ENCODE peak calls at places on chromosomes 11 and 22, in five cellular contexts. One of them, this sample, is unnamed.

GRCh38 chr11:12137938-12138731 is 27.7 kb downstream of the MICAL2 start:
- DNase-seq in PC-3: no peak
- DNase-seq in B cell: no peak
- DNase-seq in AG04450: peak
- DNase-seq in Peyer's patch: peak
- DNase-seq in this sample: no peak

GRCh38 chr11:13776134-13776815 is 107.8 kb downstream of the FAR1 start:
- DNase-seq in PC-3: peak
- DNase-seq in B cell: peak
- DNase-seq in AG04450: no peak
- DNase-seq in Peyer's patch: no peak
- DNase-seq in this sample: no peak

GRCh38 chr22:46596819-46597218 is 23.4 kb upstream of the GRAMD4 start:
- DNase-seq in PC-3: peak
- DNase-seq in B cell: no peak
- DNase-seq in AG04450: no peak
- DNase-seq in Peyer's patch: peak
- DNase-seq in this sample: no peak

GRCh38 chr11:32172771-32173170 is 81.9 kb downstream of the RCN1 start:
- DNase-seq in PC-3: no peak
- DNase-seq in B cell: no peak
- DNase-seq in AG04450: no peak
- DNase-seq in Peyer's patch: no peak
- DNase-seq in this sample: no peak

GRCh38 chr11:66787934-66788758 is 55.1 kb upstream of the RCE1 start:
- DNase-seq in PC-3: peak
- DNase-seq in B cell: no peak
- DNase-seq in AG04450: no peak
- DNase-seq in Peyer's patch: no peak
- DNase-seq in this sample: no peak

GRCh38 chr22:33496112-33496511 is 424.2 kb downstream of the LARGE1 start:
- DNase-seq in PC-3: no peak
- DNase-seq in B cell: no peak
- DNase-seq in AG04450: no peak
- DNase-seq in Peyer's patch: peak
- DNase-seq in this sample: no peak

GRCh38 chr22:40462195-40462988 is 92.0 kb downstream of the SGSM3 start:
- DNase-seq in PC-3: no peak
- DNase-seq in B cell: no peak
- DNase-seq in AG04450: no peak
- DNase-seq in Peyer's patch: peak
- DNase-seq in this sample: peak

GRCh38 chr11:133403900-133404299 is 128.4 kb downstream of the OPCML start:
- DNase-seq in PC-3: no peak
- DNase-seq in B cell: no peak
- DNase-seq in AG04450: no peak
- DNase-seq in Peyer's patch: peak
- DNase-seq in this sample: no peak

GRCh38 chr22:44710474-44711235 is 8.7 kb downstream of the PRR5 start:
- DNase-seq in PC-3: no peak
- DNase-seq in B cell: peak
- DNase-seq in AG04450: no peak
- DNase-seq in Peyer's patch: peak
- DNase-seq in this sample: peak

GRCh38 chr22:48495751-48496080 is 1332.0 kb downstream of the BRD1 start:
- DNase-seq in PC-3: no peak
- DNase-seq in B cell: no peak
- DNase-seq in AG04450: no peak
- DNase-seq in Peyer's patch: no peak
- DNase-seq in this sample: no peak

GRCh38 chr11:18721576-18722292 is 4.3 kb downstream of the IGSF22 start:
- DNase-seq in PC-3: peak
- DNase-seq in B cell: peak
- DNase-seq in AG04450: no peak
- DNase-seq in Peyer's patch: peak
- DNase-seq in this sample: peak

GRCh38 chr22:21698430-21699329 is 32.9 kb downstream of the PPIL2 start:
- DNase-seq in PC-3: no peak
- DNase-seq in B cell: no peak
- DNase-seq in AG04450: no peak
- DNase-seq in Peyer's patch: no peak
- DNase-seq in this sample: no peak

GRCh38 chr11:96393753-96394348 is 4.0 kb downstream of the JRKL start:
- DNase-seq in PC-3: peak
- DNase-seq in B cell: peak
- DNase-seq in AG04450: peak
- DNase-seq in Peyer's patch: no peak
- DNase-seq in this sample: peak

GRCh38 chr11:92865352-92865751 is 104.1 kb upstream of the MTNR1B start:
- DNase-seq in PC-3: no peak
- DNase-seq in B cell: no peak
- DNase-seq in AG04450: no peak
- DNase-seq in Peyer's patch: no peak
- DNase-seq in this sample: no peak

GRCh38 chr11:124878497-124879228 is 13.4 kb downstream of the ROBO3 start:
- DNase-seq in PC-3: no peak
- DNase-seq in B cell: no peak
- DNase-seq in AG04450: no peak
- DNase-seq in Peyer's patch: no peak
- DNase-seq in this sample: no peak

GRCh38 chr22:24592144-24592845 is 578 bp downstream of the LRRC75B start:
- DNase-seq in PC-3: no peak
- DNase-seq in B cell: no peak
- DNase-seq in AG04450: no peak
- DNase-seq in Peyer's patch: no peak
- DNase-seq in this sample: peak

GRCh38 chr11:74072721-74073120 is 63.8 kb upstream of the UCP3 start:
- DNase-seq in PC-3: no peak
- DNase-seq in B cell: no peak
- DNase-seq in AG04450: no peak
- DNase-seq in Peyer's patch: no peak
- DNase-seq in this sample: no peak

GRCh38 chr22:42177891-42178336 is 47.3 kb upstream of the CYP2D6 start:
- DNase-seq in PC-3: no peak
- DNase-seq in B cell: no peak
- DNase-seq in AG04450: no peak
- DNase-seq in Peyer's patch: peak
- DNase-seq in this sample: no peak

GRCh38 chr11:130166457-130166784 is 6.8 kb downstream of the ST14 start:
- DNase-seq in PC-3: peak
- DNase-seq in B cell: peak
- DNase-seq in AG04450: peak
- DNase-seq in Peyer's patch: peak
- DNase-seq in this sample: no peak

GRCh38 chr11:118415739-118416068 is 14.3 kb downstream of the ATP5MG start:
- DNase-seq in PC-3: peak
- DNase-seq in B cell: no peak
- DNase-seq in AG04450: peak
- DNase-seq in Peyer's patch: peak
- DNase-seq in this sample: no peak

GRCh38 chr11:65539401-65540289 is 14.8 kb downstream of the SCYL1 start:
- DNase-seq in PC-3: peak
- DNase-seq in B cell: no peak
- DNase-seq in AG04450: no peak
- DNase-seq in Peyer's patch: peak
- DNase-seq in this sample: peak

GRCh38 chr22:16955678-16956210 is 52.3 kb downstream of the GAB4 start:
- DNase-seq in PC-3: no peak
- DNase-seq in B cell: no peak
- DNase-seq in AG04450: no peak
- DNase-seq in Peyer's patch: no peak
- DNase-seq in this sample: peak

GRCh38 chr22:49334589-49334873 is 493.1 kb downstream of the BRD1 start:
- DNase-seq in PC-3: no peak
- DNase-seq in B cell: no peak
- DNase-seq in AG04450: no peak
- DNase-seq in Peyer's patch: no peak
- DNase-seq in this sample: no peak

GRCh38 chr11:94876645-94877445 is 96.5 kb downstream of the CWC15 start:
- DNase-seq in PC-3: peak
- DNase-seq in B cell: no peak
- DNase-seq in AG04450: peak
- DNase-seq in Peyer's patch: peak
- DNase-seq in this sample: peak

GRCh38 chr22:44521326-44521725 is 23.3 kb upstream of the RTL6 start:
- DNase-seq in PC-3: no peak
- DNase-seq in B cell: no peak
- DNase-seq in AG04450: no peak
- DNase-seq in Peyer's patch: no peak
- DNase-seq in this sample: no peak

GRCh38 chr11:95322546-95322945 is 91.5 kb upstream of the SESN3 start:
- DNase-seq in PC-3: no peak
- DNase-seq in B cell: no peak
- DNase-seq in AG04450: no peak
- DNase-seq in Peyer's patch: no peak
- DNase-seq in this sample: no peak

GRCh38 chr11:111719379-111719778 is 46.8 kb downstream of the PPP2R1B start:
- DNase-seq in PC-3: peak
- DNase-seq in B cell: no peak
- DNase-seq in AG04450: no peak
- DNase-seq in Peyer's patch: no peak
- DNase-seq in this sample: no peak

GRCh38 chr11:80163011-80163410 is 722.2 kb upstream of the TENM4 start:
- DNase-seq in PC-3: peak
- DNase-seq in B cell: no peak
- DNase-seq in AG04450: no peak
- DNase-seq in Peyer's patch: no peak
- DNase-seq in this sample: no peak

GRCh38 chr11:117613521-117613920 is 183.5 kb downstream of the DSCAML1 start:
- DNase-seq in PC-3: no peak
- DNase-seq in B cell: no peak
- DNase-seq in AG04450: no peak
- DNase-seq in Peyer's patch: no peak
- DNase-seq in this sample: no peak

GRCh38 chr22:23315341-23315917 is 135.1 kb downstream of the BCR start:
- DNase-seq in PC-3: peak
- DNase-seq in B cell: peak
- DNase-seq in AG04450: no peak
- DNase-seq in Peyer's patch: peak
- DNase-seq in this sample: peak

GRCh38 chr11:18752502-18752901 is 26.5 kb upstream of the IGSF22 start:
- DNase-seq in PC-3: no peak
- DNase-seq in B cell: no peak
- DNase-seq in AG04450: no peak
- DNase-seq in Peyer's patch: no peak
- DNase-seq in this sample: no peak

GRCh38 chr11:130523609-130524008 is 75.2 kb downstream of the ADAMTS15 start:
- DNase-seq in PC-3: peak
- DNase-seq in B cell: no peak
- DNase-seq in AG04450: peak
- DNase-seq in Peyer's patch: no peak
- DNase-seq in this sample: no peak

GRCh38 chr11:6405039-6405667 is 13.7 kb downstream of the APBB1 start:
- DNase-seq in PC-3: no peak
- DNase-seq in B cell: no peak
- DNase-seq in AG04450: no peak
- DNase-seq in Peyer's patch: no peak
- DNase-seq in this sample: peak

GRCh38 chr11:39570526-39570925 is 1888.9 kb downstream of the LRRC4C start:
- DNase-seq in PC-3: no peak
- DNase-seq in B cell: no peak
- DNase-seq in AG04450: no peak
- DNase-seq in Peyer's patch: no peak
- DNase-seq in this sample: no peak
- TF ChIP-seq CTCF in PC-3: no peak
- TF ChIP-seq CTCF in B cell: no peak
- TF ChIP-seq CTCF in AG04450: no peak
- TF ChIP-seq CTCF in Peyer's patch: no peak
- TF ChIP-seq CTCF in this sample: no peak

DNA sequence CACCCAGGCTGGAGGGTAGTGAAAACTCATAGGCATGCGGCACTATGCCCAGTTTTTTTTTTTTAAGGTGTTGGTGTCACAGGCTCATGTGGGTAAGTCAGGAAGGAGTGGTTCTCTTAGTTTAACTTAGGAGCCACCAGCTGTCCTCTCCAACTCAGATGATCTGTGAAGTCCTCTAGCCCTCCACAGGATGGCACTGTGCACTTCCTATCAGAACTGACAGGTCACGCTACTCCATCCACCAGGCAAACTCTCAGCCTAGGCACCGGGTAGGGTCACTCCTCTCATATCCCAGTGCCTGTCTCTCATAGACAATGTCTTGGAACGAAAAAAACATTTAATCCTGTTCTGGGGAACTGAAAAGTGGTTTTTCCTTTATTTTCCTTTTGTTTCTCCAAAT is 16.5 kb downstream of the NAP1L4 start:
- DNase-seq in PC-3: peak
- DNase-seq in B cell: peak
- DNase-seq in AG04450: no peak
- DNase-seq in Peyer's patch: no peak
- DNase-seq in this sample: peak
- TF ChIP-seq CTCF in PC-3: peak
- TF ChIP-seq CTCF in B cell: peak
- TF ChIP-seq CTCF in AG04450: peak
- TF ChIP-seq CTCF in Peyer's patch: no peak
- TF ChIP-seq CTCF in this sample: no peak

GRCh38 chr22:38230108-38230825 is 28.5 kb downstream of the MAFF start:
- DNase-seq in PC-3: peak
- DNase-seq in B cell: peak
- DNase-seq in AG04450: no peak
- DNase-seq in Peyer's patch: peak
- DNase-seq in this sample: peak
- TF ChIP-seq CTCF in PC-3: peak
- TF ChIP-seq CTCF in B cell: peak
- TF ChIP-seq CTCF in AG04450: peak
- TF ChIP-seq CTCF in Peyer's patch: no peak
- TF ChIP-seq CTCF in this sample: peak

GRCh38 chr11:126282742-126283591 is at the start of gene TIRAP:
- DNase-seq in PC-3: peak
- DNase-seq in B cell: peak
- DNase-seq in AG04450: no peak
- DNase-seq in Peyer's patch: peak
- DNase-seq in this sample: peak
- TF ChIP-seq CTCF in PC-3: no peak
- TF ChIP-seq CTCF in B cell: no peak
- TF ChIP-seq CTCF in AG04450: peak
- TF ChIP-seq CTCF in Peyer's patch: no peak
- TF ChIP-seq CTCF in this sample: no peak

This sample was measured in GM20000.